ENCODE peak calls at places on chromosomes 7 and 10, in seven cellular contexts. O, H, I, W, G, S and U are unnamed samples.

GRCh38 chr7:119562839-119563238 is 710.1 kb upstream of the KCND2 start:
- DNase-seq in O (no peak), H (no peak), I (no peak), W (no peak), G (no peak), S (no peak), U (no peak)

GRCh38 chr10:90047243-90047729 is 345.9 kb downstream of the KIF20B start:
- DNase-seq in O (no peak), H (no peak), I (no peak), W (no peak), G (no peak), S (no peak), U (no peak)

GRCh38 chr7:157047148-157047547 is 36.7 kb upstream of the MNX1 start:
- DNase-seq in O (no peak), H (no peak), I (no peak), W (peak; percentile 70), G (no peak), S (no peak), U (no peak)

GRCh38 chr7:2621061-2621828 is 10.5 kb upstream of the TTYH3 start:
- DNase-seq in O (no peak), H (no peak), I (no peak), W (no peak), G (no peak), S (no peak), U (no peak)

GRCh38 chr10:15624405-15625191 is 95.1 kb downstream of the ITGA8 start:
- DNase-seq in O (no peak), H (no peak), I (no peak), W (no peak), G (no peak), S (no peak), U (no peak)

GRCh38 chr7:55787796-55788195 is 74.8 kb downstream of the SEPTIN14 start:
- DNase-seq in O (no peak), H (no peak), I (no peak), W (no peak), G (no peak), S (no peak), U (no peak)

GRCh38 chr7:36639826-36640225 is 84.5 kb downstream of the AOAH start:
- DNase-seq in O (no peak), H (no peak), I (no peak), W (no peak), G (no peak), S (no peak), U (no peak)

GRCh38 chr10:8350250-8350967 is 295.9 kb downstream of the GATA3 start:
- DNase-seq in O (no peak), H (no peak), I (no peak), W (peak; percentile 30), G (no peak), S (no peak), U (no peak)